ENCODE peak calls at places on chromosomes 7 and 10, in six cellular contexts. S is Peyer's patch, I is cardiac muscle cell, Q is fibroblast of pulmonary artery, F is PC-3, G is fibroblast of lung. L is an unnamed sample.

GRCh38 chr7:22066484-22066883 is 120.8 kb upstream of the CDCA7L start:
- DNase-seq in S (no peak), I (no peak), Q (no peak), F (no peak), G (no peak), L (no peak)

GRCh38 chr10:125222515-125222914 is 62.2 kb upstream of the CTBP2 start:
- DNase-seq in S (no peak), I (no peak), Q (no peak), F (no peak), G (no peak), L (no peak)

GRCh38 chr7:64628721-64629120 is 37.2 kb upstream of the ZNF107 start:
- DNase-seq in S (no peak), I (no peak), Q (no peak), F (no peak), G (no peak), L (no peak)

GRCh38 chr10:31143331-31143935 is 111.8 kb upstream of the ZNF438 start:
- DNase-seq in S (no peak), I (no peak), Q (no peak), F (no peak), G (peak), L (no peak)

GRCh38 chr10:28628184-28628893 is 49.0 kb upstream of the BAMBI start:
- DNase-seq in S (peak), I (peak), Q (peak), F (peak), G (peak), L (peak)

GRCh38 chr10:86290933-86291615 is 75.5 kb downstream of the GRID1 start:
- DNase-seq in S (peak), I (no peak), Q (no peak), F (no peak), G (no peak), L (no peak)

GRCh38 chr7:33805630-33806233 is 99.6 kb upstream of the BMPER start:
- DNase-seq in S (no peak), I (peak), Q (peak), F (peak), G (peak), L (no peak)

GRCh38 chr10:79477456-79477855 is 32.0 kb upstream of the ZCCHC24 start:
- DNase-seq in S (no peak), I (no peak), Q (no peak), F (peak), G (no peak), L (no peak)

GRCh38 chr7:42194218-42194617 is 42.8 kb downstream of the GLI3 start:
- DNase-seq in S (no peak), I (peak), Q (no peak), F (no peak), G (no peak), L (no peak)

GRCh38 chr7:55477781-55478374 is 94.4 kb downstream of the VOPP1 start:
- DNase-seq in S (no peak), I (peak), Q (peak), F (no peak), G (peak), L (no peak)

GRCh38 chr10:109126016-109126415 is 797.3 kb downstream of the XPNPEP1 start:
- DNase-seq in S (no peak), I (no peak), Q (no peak), F (no peak), G (no peak), L (no peak)
- TF ChIP-seq CTCF in S (no peak), I (no peak), Q (no peak), F (peak), G (no peak), L (no peak)

GRCh38 chr7:1811850-1812692 is 142.0 kb downstream of the ELFN1 start:
- DNase-seq in S (no peak), I (no peak), Q (no peak), F (peak), G (no peak), L (no peak)
- TF ChIP-seq CTCF in S (no peak), I (no peak), Q (no peak), F (peak), G (peak), L (peak)

GRCh38 chr10:7513936-7514335 is 103.1 kb upstream of the SFMBT2 start:
- DNase-seq in S (no peak), I (no peak), Q (no peak), F (no peak), G (no peak), L (no peak)

GRCh38 chr10:7511612-7512011 is 100.8 kb upstream of the SFMBT2 start:
- DNase-seq in S (no peak), I (no peak), Q (no peak), F (no peak), G (no peak), L (no peak)

GRCh38 chr10:7512487-7512886 is 101.7 kb upstream of the SFMBT2 start:
- DNase-seq in S (no peak), I (no peak), Q (no peak), F (no peak), G (no peak), L (no peak)

GRCh38 chr10:7515549-7515948 is 104.7 kb upstream of the SFMBT2 start:
- DNase-seq in S (no peak), I (no peak), Q (no peak), F (no peak), G (no peak), L (no peak)

DNA sequence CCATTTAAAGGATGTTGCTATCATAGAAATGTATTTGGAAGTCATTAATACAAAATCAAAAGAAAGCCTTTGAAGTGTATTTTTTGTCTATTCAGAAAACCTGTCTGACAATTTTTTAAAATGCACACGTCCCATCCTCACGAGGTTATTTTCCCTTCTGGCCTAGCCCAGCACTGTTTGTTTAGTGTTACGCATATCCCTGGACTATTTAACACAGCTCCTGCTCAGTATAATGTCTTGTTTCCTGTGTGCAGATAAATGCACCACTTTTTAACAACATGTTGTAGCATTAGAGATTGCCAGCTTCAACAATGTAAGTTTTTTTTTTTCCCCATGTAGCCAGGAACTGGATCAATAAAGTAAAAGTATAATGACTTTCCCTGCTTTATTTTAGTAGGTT is 102.6 kb upstream of the SFMBT2 start:
- DNase-seq in S (no peak), I (no peak), Q (no peak), F (peak), G (no peak), L (no peak)
- TF ChIP-seq CTCF in S (no peak), I (no peak), Q (no peak), F (no peak), G (no peak), L (no peak)

GRCh38 chr7:130982651-130983050 is 248.6 kb upstream of the KLF14 start:
- DNase-seq in S (no peak), I (no peak), Q (no peak), F (no peak), G (no peak), L (no peak)
- TF ChIP-seq CTCF in S (no peak), I (no peak), Q (no peak), F (no peak), G (no peak), L (no peak)

GRCh38 chr7:31488562-31489203 is 25.2 kb upstream of the ITPRID1 start:
- DNase-seq in S (peak), I (peak), Q (peak), F (peak), G (peak), L (peak)

GRCh38 chr7:31487476-31487875 is 26.4 kb upstream of the ITPRID1 start:
- DNase-seq in S (no peak), I (no peak), Q (no peak), F (peak), G (no peak), L (no peak)

GRCh38 chr7:31492086-31492485 is 21.8 kb upstream of the ITPRID1 start:
- DNase-seq in S (no peak), I (no peak), Q (no peak), F (no peak), G (no peak), L (no peak)

GRCh38 chr7:31487071-31487470 is 26.8 kb upstream of the ITPRID1 start:
- DNase-seq in S (no peak), I (no peak), Q (no peak), F (no peak), G (no peak), L (no peak)
- TF ChIP-seq CTCF in S (no peak), I (no peak), Q (no peak), F (no peak), G (no peak), L (no peak)

DNA sequence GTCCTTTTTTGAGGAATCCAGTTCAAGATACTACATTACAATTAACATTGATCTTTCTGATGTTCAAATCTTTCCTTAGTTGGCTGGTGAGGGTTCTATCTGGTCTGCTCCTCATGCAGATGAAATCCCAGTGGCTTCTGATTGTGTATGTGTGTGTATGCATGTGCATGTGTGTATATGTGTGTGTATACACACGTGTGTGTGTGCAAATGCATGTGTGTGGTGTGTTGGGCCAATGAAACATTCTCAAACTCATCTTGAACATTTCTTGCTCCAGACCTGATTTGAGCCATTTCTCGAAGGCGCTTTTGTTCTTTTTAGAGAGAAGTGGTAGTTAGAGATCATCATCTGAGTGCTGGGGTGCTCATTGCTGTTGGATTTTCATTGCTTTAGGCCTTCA is 113.9 kb downstream of the GLRX3 start:
- DNase-seq in S (no peak), I (no peak), Q (no peak), F (no peak), G (no peak), L (no peak)
- TF ChIP-seq CTCF in S (no peak), I (no peak), Q (no peak), F (no peak), G (no peak), L (no peak)

DNA sequence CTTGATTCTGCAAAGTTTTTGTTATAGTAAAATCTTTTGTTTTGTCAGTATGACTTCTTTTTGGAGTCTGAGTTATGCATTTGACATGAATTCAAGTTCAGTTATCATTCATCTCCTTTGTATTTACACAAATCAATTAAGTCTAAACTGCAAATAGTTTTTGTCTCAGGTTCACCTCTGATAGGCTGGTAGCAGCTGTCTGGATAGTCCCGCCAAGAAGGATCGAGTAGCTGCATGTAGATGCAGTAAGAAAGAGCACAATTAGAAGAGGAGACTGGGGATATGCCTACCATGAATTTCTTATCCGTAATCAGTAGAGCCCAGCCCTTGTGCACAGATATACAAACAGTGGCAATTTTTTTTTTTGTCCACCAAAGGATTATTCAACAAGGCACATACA is 392.5 kb upstream of the ETV1 start:
- DNase-seq in S (no peak), I (no peak), Q (no peak), F (no peak), G (no peak), L (no peak)
- TF ChIP-seq CTCF in S (no peak), I (no peak), Q (no peak), F (no peak), G (no peak), L (no peak)

GRCh38 chr10:27072436-27073114 is 27.7 kb downstream of the ANKRD26 start:
- DNase-seq in S (no peak), I (no peak), Q (peak), F (no peak), G (no peak), L (no peak)
- TF ChIP-seq CTCF in S (no peak), I (no peak), Q (no peak), F (peak), G (no peak), L (no peak)

GRCh38 chr10:35780970-35781642 is 139.0 kb upstream of the FZD8 start:
- DNase-seq in S (no peak), I (peak), Q (peak), F (peak), G (no peak), L (no peak)
- TF ChIP-seq CTCF in S (no peak), I (peak), Q (no peak), F (peak), G (no peak), L (no peak)

GRCh38 chr7:148556892-148557291 is 33.7 kb upstream of the C7orf33 start:
- DNase-seq in S (no peak), I (no peak), Q (no peak), F (peak), G (no peak), L (no peak)
- TF ChIP-seq CTCF in S (no peak), I (no peak), Q (no peak), F (peak), G (no peak), L (no peak)